ENCODE peak calls at places on chromosome 7, in five cellular contexts. B, C, D, H and L are unnamed samples.

GRCh38 chr7:115678049-115678982 is 352.2 kb downstream of the TFEC start:
- DNase-seq in B (no peak), C (peak), D (no peak), H (peak), L (peak)

GRCh38 chr7:43844662-43845061 is 24.7 kb downstream of the MRPS24 start:
- DNase-seq in B (no peak), C (no peak), D (no peak), H (no peak), L (no peak)

GRCh38 chr7:134757938-134758337 is 21.5 kb upstream of the CALD1 start:
- DNase-seq in B (no peak), C (no peak), D (no peak), H (no peak), L (no peak)

GRCh38 chr7:37230221-37230620 is 218.4 kb downstream of the ELMO1 start:
- DNase-seq in B (no peak), C (peak), D (no peak), H (no peak), L (no peak)

GRCh38 chr7:134778941-134779740 is at the start of gene CALD1:
- DNase-seq in B (peak), C (peak), D (peak), H (peak), L (peak)

GRCh38 chr7:112898432-112899290 is 108.5 kb upstream of the TMEM168 start:
- DNase-seq in B (peak), C (peak), D (peak), H (peak), L (peak)

GRCh38 chr7:151757274-151757673 is 119.6 kb downstream of the PRKAG2 start:
- DNase-seq in B (no peak), C (no peak), D (no peak), H (peak), L (peak)

GRCh38 chr7:73822319-73823173 is 8.2 kb upstream of the CLDN4 start:
- DNase-seq in B (no peak), C (peak), D (no peak), H (peak), L (peak)

GRCh38 chr7:69803699-69804516 is 205.6 kb downstream of the AUTS2 start:
- DNase-seq in B (no peak), C (no peak), D (no peak), H (no peak), L (no peak)

GRCh38 chr7:38057829-38058228 is 120.2 kb upstream of the STARD3NL start:
- DNase-seq in B (no peak), C (no peak), D (no peak), H (no peak), L (no peak)

GRCh38 chr7:17234398-17235021 is 63.9 kb upstream of the AHR start:
- DNase-seq in B (no peak), C (peak), D (no peak), H (peak), L (peak)
- TF ChIP-seq CTCF in B (no peak), C (no peak), D (no peak), H (no peak), L (no peak)

DNA sequence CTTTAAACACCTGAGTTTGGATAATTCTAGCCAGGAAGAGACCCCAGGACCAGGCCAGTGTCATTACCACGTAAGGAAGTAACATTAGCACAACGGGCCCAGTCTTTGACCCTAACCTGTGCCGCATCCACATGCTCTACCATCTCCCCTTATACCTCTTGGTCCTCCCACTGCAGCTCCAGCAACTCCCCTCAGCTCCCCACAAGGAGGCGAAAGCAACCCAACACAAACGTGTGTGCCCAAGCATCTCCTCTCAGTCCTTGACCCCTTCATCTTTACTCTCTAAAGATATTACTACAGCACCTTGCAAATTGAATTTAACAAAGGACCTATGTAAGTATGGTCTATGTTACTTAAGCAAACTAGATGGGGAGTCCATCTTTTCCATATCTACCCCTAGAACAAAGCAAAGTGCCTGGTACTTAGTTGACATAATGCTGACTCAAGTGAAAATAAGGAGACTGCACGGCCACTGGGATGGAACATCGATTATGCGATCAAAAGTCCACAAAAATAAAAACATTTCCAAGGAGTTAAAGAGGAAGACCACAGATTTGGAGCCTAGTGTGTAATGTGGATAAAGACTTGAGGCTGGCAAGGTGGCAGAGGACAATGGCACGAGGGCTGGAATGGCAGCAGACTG is 147.7 kb downstream of the JAZF1 start:
- DNase-seq in B (peak), C (no peak), D (no peak), H (no peak), L (no peak)
- TF ChIP-seq CTCF in B (no peak), C (no peak), D (no peak), H (no peak), L (no peak)

GRCh38 chr7:121558288-121558687 is 162.2 kb upstream of the FAM3C start:
- DNase-seq in B (no peak), C (no peak), D (peak), H (no peak), L (no peak)

GRCh38 chr7:121562274-121562673 is 166.2 kb upstream of the FAM3C start:
- DNase-seq in B (no peak), C (peak), D (no peak), H (no peak), L (no peak)

GRCh38 chr7:121557034-121557892 is 161.2 kb upstream of the FAM3C start:
- DNase-seq in B (no peak), C (no peak), D (no peak), H (no peak), L (no peak)

GRCh38 chr7:121561717-121562116 is 165.6 kb upstream of the FAM3C start:
- DNase-seq in B (no peak), C (no peak), D (no peak), H (peak), L (no peak)

GRCh38 chr7:121563177-121563576 is 167.1 kb upstream of the FAM3C start:
- DNase-seq in B (peak), C (no peak), D (no peak), H (no peak), L (no peak)
- TF ChIP-seq CTCF in B (peak), C (peak), D (peak), H (peak), L (peak)

GRCh38 chr7:138449580-138449979 is 10.5 kb upstream of the TRIM24 start:
- DNase-seq in B (no peak), C (no peak), D (peak), H (no peak), L (no peak)
- TF ChIP-seq CTCF in B (peak), C (peak), D (peak), H (no peak), L (peak)

DNA sequence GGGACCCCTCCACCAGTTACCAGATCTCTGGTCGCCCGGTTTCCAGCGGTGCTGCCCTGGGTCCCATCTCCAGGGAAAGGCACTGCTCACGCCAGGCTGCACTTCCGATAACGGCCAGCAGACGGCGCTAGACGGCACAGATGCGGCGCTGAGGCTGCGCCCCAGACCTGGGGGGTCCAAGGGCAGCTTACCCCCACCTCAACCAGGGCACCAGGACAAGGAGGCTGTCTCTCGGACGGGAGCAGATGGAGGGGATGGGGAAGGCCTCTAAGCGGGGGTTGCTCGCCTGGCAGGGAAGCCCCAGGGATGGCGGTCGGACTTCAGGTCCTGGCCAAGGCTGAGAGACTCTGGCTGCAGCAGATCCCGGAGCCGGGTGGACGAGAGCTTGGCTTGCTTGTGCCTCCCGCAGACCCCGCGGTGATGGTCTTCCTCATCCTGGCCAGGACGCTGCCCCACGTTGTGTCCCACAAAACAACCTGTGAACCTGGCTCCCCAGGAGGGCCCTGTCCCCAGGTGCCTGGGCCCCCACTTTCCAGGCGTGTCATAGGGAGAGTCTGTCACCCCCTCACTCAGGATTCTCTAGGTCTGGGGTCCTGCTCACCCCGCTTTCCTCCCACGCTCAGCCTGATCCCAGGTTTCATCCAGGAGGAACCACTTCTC is 23.9 kb upstream of the ZNF716 start:
- DNase-seq in B (no peak), C (no peak), D (no peak), H (no peak), L (no peak)
- TF ChIP-seq CTCF in B (peak), C (no peak), D (no peak), H (no peak), L (no peak)

DNA sequence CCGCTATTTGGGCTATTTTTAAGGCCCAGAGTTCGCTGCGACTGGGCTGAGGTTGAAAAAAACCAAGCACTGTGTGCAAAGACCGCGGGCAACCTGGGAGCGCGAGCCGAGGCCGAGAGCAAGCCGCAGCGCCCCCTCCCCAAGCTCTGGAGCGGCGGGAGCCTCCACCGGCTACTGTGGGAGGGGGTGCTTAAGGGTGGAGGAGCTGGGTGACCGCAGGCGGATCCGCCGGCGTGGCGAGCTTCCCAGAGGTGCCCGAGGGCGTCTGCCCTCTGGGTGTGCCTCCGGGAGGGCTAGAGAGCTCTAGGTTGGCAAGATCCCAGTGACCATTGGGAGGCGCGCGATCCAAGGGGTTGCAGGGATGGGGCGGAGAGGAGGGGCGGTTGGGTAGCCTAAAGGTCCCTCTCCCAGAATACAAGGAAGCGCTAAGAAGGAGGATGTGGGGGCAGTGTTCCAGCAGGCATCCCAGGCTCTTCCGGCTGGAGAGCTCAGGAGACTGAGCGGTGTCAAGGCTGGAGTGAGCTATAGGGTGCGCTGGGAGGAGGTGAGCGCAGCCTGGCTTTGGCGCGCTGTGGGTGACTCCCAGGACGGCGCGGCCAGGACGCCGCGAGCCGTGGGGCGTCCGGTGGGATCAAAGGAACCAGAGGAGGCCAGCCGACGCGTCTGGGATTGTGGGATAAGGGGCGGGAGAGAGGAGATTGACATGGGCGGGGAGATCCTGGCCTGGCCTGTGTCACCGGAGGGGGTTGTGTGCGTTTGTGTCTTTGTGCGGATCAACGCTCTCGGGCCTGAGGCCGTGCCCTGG is 8.0 kb downstream of the DLX5 start:
- DNase-seq in B (no peak), C (no peak), D (no peak), H (no peak), L (no peak)
- TF ChIP-seq CTCF in B (no peak), C (no peak), D (peak), H (no peak), L (no peak)